ENCODE peak calls at places on chromosomes 13 and 19, in ten cellular contexts. Q, X, O, P, S, J, B, N, H and V are unnamed samples.

GRCh38 chr19:29753190-29753933 is 38.3 kb upstream of the C19orf12 start:
- DNase-seq in Q (no peak), X (no peak), O (no peak), P (no peak), S (no peak), J (peak; percentile 26), B (no peak), N (no peak), H (no peak), V (peak; percentile 57)

GRCh38 chr13:59086147-59086546 is 1077.6 kb downstream of the DIAPH3 start:
- DNase-seq in Q (peak; percentile 78), X (no peak), O (peak; percentile 67), P (no peak), S (no peak), J (no peak), B (no peak), N (peak; percentile 97), H (peak; percentile 42), V (no peak)

GRCh38 chr13:42007844-42008243 is 40.6 kb upstream of the DGKH start:
- DNase-seq in Q (peak; percentile 61), X (no peak), O (peak; percentile 67), P (no peak), S (no peak), J (no peak), B (no peak), N (peak; percentile 94), H (peak; percentile 27), V (no peak)

GRCh38 chr13:36030670-36031331 is 100.4 kb downstream of the DCLK1 start:
- DNase-seq in Q (peak; percentile 95), X (no peak), O (peak; percentile 97), P (peak; percentile 27), S (no peak), J (no peak), B (no peak), N (peak; percentile 93), H (peak; percentile 95), V (no peak)

GRCh38 chr13:45015300-45015699 is 26.0 kb downstream of the GPALPP1 start:
- DNase-seq in Q (peak; percentile 18), X (no peak), O (peak; percentile 4), P (no peak), S (no peak), J (no peak), B (no peak), N (peak; percentile 28), H (peak; percentile 12), V (no peak)

GRCh38 chr13:87089391-87089790 is 581.8 kb upstream of the SLITRK5 start:
- DNase-seq in Q (peak; percentile 78), X (no peak), O (peak; percentile 74), P (no peak), S (no peak), J (no peak), B (no peak), N (peak; percentile 82), H (peak; percentile 54), V (no peak)

GRCh38 chr19:15248648-15249559 is 16.7 kb upstream of the EPHX3 start:
- DNase-seq in Q (peak; percentile 94), X (peak; percentile 94), O (peak; percentile 91), P (peak; percentile 82), S (peak; percentile 72), J (peak; percentile 77), B (peak; percentile 63), N (peak; percentile 89), H (peak; percentile 74), V (peak; percentile 67)

GRCh38 chr19:48108997-48109782 is 1.4 kb downstream of the PLA2G4C start:
- DNase-seq in Q (no peak), X (no peak), O (no peak), P (no peak), S (no peak), J (no peak), B (no peak), N (no peak), H (no peak), V (no peak)

GRCh38 chr13:76879211-76879875 is 6.9 kb downstream of the KCTD12 start:
- DNase-seq in Q (peak; percentile 70), X (peak; percentile 77), O (peak; percentile 96), P (peak; percentile 60), S (peak; percentile 46), J (peak; percentile 62), B (peak; percentile 83), N (peak; percentile 71), H (peak; percentile 81), V (peak; percentile 82)

GRCh38 chr19:48635966-48636858 is 967 bp downstream of the DBP start:
- DNase-seq in Q (no peak), X (peak; percentile 75), O (no peak), P (peak; percentile 71), S (peak; percentile 72), J (peak; percentile 85), B (no peak), N (no peak), H (no peak), V (peak; percentile 63)

GRCh38 chr13:19726611-19727010 is 56.1 kb downstream of the PSPC1 start:
- DNase-seq in Q (no peak), X (no peak), O (peak; percentile 33), P (no peak), S (no peak), J (no peak), B (no peak), N (peak; percentile 13), H (no peak), V (no peak)

GRCh38 chr13:54733639-54734038 is 1705.0 kb downstream of the OLFM4 start:
- DNase-seq in Q (no peak), X (no peak), O (no peak), P (no peak), S (no peak), J (no peak), B (no peak), N (no peak), H (no peak), V (no peak)

GRCh38 chr19:17079710-17080440 is 4.3 kb downstream of the MYO9B start:
- DNase-seq in Q (peak; percentile 99), X (peak; percentile 86), O (peak; percentile 98), P (peak; percentile 45), S (peak; percentile 43), J (peak; percentile 73), B (peak; percentile 77), N (peak; percentile 99), H (peak; percentile 97), V (no peak)
- H3K4me3 ChIP-seq in Q (peak overlapping the region; percentile 50), X (peak overlapping the region; percentile 44), O (peak overlapping the region; percentile 62), P (peak overlapping the region; percentile 38), S (peak overlapping the region; percentile 7), J (no peak overlapping the region), B (no peak overlapping the region), N (peak overlapping the region; percentile 67), H (peak overlapping the region; percentile 13), V (peak overlapping the region; percentile 2)

GRCh38 chr19:35856546-35857149 is at the start of gene KIRREL2:
- DNase-seq in Q (no peak), X (no peak), O (no peak), P (no peak), S (no peak), J (no peak), B (no peak), N (no peak), H (no peak), V (peak; percentile 84)
- H3K4me3 ChIP-seq in Q (peak within 1 kb of the TSS; percentile 29), X (peak within 1 kb of the TSS; percentile 51), O (peak within 1 kb of the TSS; percentile 49), P (no peak within 1 kb of the TSS), S (peak within 1 kb of the TSS; percentile 34), J (no peak within 1 kb of the TSS), B (no peak within 1 kb of the TSS), N (no peak within 1 kb of the TSS), H (peak within 1 kb of the TSS; percentile 31), V (peak within 1 kb of the TSS; percentile 27)

DNA sequence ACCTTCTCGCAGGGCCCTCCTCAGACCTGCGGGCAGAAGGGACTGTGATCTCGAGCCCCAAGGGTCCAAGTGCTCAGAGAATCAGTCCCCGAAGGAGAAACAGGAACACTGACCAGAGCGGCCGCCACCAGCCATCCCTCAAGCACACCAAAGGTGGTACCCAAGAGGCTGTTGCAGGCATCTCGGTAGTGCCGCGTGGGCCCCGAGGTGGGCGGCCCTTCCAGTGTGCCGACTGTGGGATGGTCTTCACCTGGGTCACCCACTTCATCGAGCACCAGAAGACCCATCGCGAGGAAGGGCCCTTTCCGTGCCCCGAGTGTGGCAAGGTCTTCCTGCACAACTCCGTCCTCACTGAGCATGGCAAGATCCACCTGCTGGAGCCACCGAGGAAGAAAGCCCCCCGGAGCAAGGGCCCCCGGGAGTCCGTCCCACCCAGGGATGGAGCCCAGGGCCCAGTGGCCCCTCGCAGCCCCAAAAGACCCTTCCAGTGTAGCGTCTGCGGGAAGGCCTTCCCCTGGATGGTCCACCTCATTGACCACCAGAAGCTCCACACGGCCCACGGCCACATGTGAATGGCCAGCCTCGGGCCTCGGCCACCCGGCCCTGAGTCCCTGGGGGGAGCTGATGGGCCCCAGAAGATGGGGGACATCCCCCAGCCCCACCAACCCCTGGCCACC is 5.5 kb upstream of the ZNF135 start:
- DNase-seq in Q (no peak), X (no peak), O (no peak), P (no peak), S (no peak), J (no peak), B (no peak), N (no peak), H (no peak), V (no peak)
- H3K4me3 ChIP-seq in Q (no peak overlapping the region), X (no peak overlapping the region), O (no peak overlapping the region), P (no peak overlapping the region), S (no peak overlapping the region), J (no peak overlapping the region), B (no peak overlapping the region), N (no peak overlapping the region), H (no peak overlapping the region), V (no peak overlapping the region)

DNA sequence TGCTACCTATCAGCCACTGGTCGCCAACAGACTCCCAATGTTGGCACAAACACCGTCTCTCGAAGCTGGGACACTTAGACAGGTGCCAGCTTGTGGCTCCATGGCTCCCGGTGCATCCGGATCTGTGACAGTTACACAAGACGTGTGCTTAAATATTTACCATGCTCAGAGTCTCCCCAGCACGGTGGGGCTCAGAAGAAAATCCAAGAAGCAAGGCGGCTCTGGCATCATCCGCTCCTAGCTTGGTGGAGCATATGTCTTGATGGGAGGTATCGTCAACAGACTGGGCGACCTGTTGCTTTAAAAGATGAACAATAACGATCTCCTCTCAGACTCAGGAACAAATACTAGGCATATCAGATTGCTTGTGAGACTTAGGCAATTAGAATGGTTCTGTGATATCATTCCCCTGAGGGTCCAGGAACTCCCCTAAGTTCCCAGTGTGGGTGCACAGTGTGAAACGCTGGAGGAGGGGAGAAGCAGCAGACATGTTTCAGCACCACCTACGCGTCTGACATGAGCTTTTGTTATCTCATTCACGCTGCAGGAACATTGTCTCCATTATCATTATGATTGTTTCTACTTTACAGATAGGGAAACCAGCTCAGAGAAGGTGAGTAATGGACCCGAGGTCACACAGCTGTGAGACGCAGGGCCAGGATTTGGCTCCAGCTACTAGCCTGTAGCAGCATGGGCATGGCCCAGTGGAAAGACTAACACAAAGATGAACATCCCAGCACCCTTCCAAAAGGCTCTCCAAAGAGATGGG is 61.7 kb downstream of the ALOX5AP start:
- DNase-seq in Q (peak; percentile 39), X (no peak), O (peak; percentile 58), P (no peak), S (no peak), J (peak; percentile 48), B (no peak), N (peak; percentile 81), H (peak; percentile 90), V (no peak)
- H3K4me3 ChIP-seq in Q (no peak overlapping the region), X (peak overlapping the region; percentile 59), O (no peak overlapping the region), P (no peak overlapping the region), S (no peak overlapping the region), J (no peak overlapping the region), B (no peak overlapping the region), N (no peak overlapping the region), H (peak overlapping the region; percentile 22), V (no peak overlapping the region)

DNA sequence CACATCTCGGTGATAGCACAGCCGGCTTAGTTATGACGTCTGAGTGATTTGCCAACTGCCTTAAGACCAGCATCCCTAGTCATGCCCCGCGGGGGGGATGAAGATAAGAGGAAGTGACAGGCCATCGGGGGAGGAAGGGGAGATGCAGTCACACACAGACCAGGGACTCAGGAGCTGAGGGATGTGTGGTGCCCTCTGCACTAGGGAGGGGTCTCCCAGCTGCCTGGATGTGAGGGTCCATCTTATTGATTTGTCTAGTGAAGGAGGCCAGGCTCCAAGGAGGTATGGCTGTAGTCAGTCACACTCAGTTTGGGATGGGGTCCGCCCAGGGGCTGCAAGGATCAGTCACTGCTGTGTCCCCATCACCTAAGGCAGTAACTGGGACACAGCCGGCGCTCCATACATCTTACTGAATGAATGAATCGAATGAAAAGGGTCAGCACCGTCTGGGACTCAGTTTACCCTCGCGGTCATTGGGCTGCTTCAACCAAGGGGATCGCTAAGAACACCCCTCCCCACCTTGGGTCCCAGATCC is 19.3 kb upstream of the ERCC1 start:
- DNase-seq in Q (peak; percentile 41), X (no peak), O (peak; percentile 56), P (peak; percentile 69), S (peak; percentile 58), J (peak; percentile 75), B (no peak), N (peak; percentile 36), H (no peak), V (peak; percentile 80)
- H3K4me3 ChIP-seq in Q (peak overlapping the region; percentile 46), X (peak overlapping the region; percentile 64), O (peak overlapping the region; percentile 47), P (peak overlapping the region; percentile 55), S (peak overlapping the region; percentile 31), J (no peak overlapping the region), B (no peak overlapping the region), N (peak overlapping the region; percentile 57), H (peak overlapping the region; percentile 41), V (no peak overlapping the region)